ENCODE peak calls at places on chromosomes 1 and 21, in five cellular contexts. One of them, this sample, is unnamed.

GRCh38 chr1:228172591-228173527 is 7.3 kb downstream of the IBA57 start:
- ATAC-seq in foreskin keratinocyte: no peak
- ATAC-seq in naive thymus-derived CD4-positive, alpha-beta T cell: no peak
- ATAC-seq in CD8-positive, alpha-beta T cell: no peak
- ATAC-seq in sciatic nerve: no peak
- ATAC-seq in this sample: no peak

GRCh38 chr1:155171836-155172731 is 1.0 kb downstream of the KRTCAP2 start:
- ATAC-seq in sciatic nerve: no peak
- ATAC-seq in naive thymus-derived CD4-positive, alpha-beta T cell: peak
- ATAC-seq in CD8-positive, alpha-beta T cell: peak
- ATAC-seq in foreskin keratinocyte: no peak
- ATAC-seq in this sample: no peak

GRCh38 chr1:33943978-33944377 is 80.1 kb downstream of the HMGB4 start:
- ATAC-seq in foreskin keratinocyte: no peak
- ATAC-seq in CD8-positive, alpha-beta T cell: no peak
- ATAC-seq in naive thymus-derived CD4-positive, alpha-beta T cell: no peak
- ATAC-seq in sciatic nerve: no peak
- ATAC-seq in this sample: no peak

GRCh38 chr1:224381880-224382548 is 25.3 kb downstream of the CNIH4 start:
- ATAC-seq in foreskin keratinocyte: no peak
- ATAC-seq in sciatic nerve: no peak
- ATAC-seq in CD8-positive, alpha-beta T cell: no peak
- ATAC-seq in naive thymus-derived CD4-positive, alpha-beta T cell: no peak
- ATAC-seq in this sample: no peak

GRCh38 chr1:216888721-216889120 is 165.5 kb upstream of the ESRRG start:
- ATAC-seq in naive thymus-derived CD4-positive, alpha-beta T cell: no peak
- ATAC-seq in foreskin keratinocyte: no peak
- ATAC-seq in CD8-positive, alpha-beta T cell: no peak
- ATAC-seq in sciatic nerve: no peak
- ATAC-seq in this sample: no peak

GRCh38 chr1:245546875-245547274 is 392.1 kb downstream of the KIF26B start:
- ATAC-seq in CD8-positive, alpha-beta T cell: no peak
- ATAC-seq in sciatic nerve: no peak
- ATAC-seq in naive thymus-derived CD4-positive, alpha-beta T cell: no peak
- ATAC-seq in foreskin keratinocyte: no peak
- ATAC-seq in this sample: no peak

GRCh38 chr1:27952147-27952546 is 7.6 kb upstream of the XKR8 start:
- ATAC-seq in foreskin keratinocyte: no peak
- ATAC-seq in sciatic nerve: peak
- ATAC-seq in naive thymus-derived CD4-positive, alpha-beta T cell: no peak
- ATAC-seq in CD8-positive, alpha-beta T cell: no peak
- ATAC-seq in this sample: peak

GRCh38 chr1:169809370-169810095 is 14.8 kb upstream of the METTL18 start:
- ATAC-seq in CD8-positive, alpha-beta T cell: no peak
- ATAC-seq in naive thymus-derived CD4-positive, alpha-beta T cell: peak
- ATAC-seq in sciatic nerve: peak
- ATAC-seq in foreskin keratinocyte: peak
- ATAC-seq in this sample: peak

GRCh38 chr1:78279051-78279450 is 211.7 kb upstream of the PTGFR start:
- ATAC-seq in CD8-positive, alpha-beta T cell: no peak
- ATAC-seq in sciatic nerve: peak
- ATAC-seq in naive thymus-derived CD4-positive, alpha-beta T cell: no peak
- ATAC-seq in foreskin keratinocyte: peak
- ATAC-seq in this sample: no peak

GRCh38 chr1:212916395-212917133 is 33.8 kb upstream of the VASH2 start:
- ATAC-seq in foreskin keratinocyte: peak
- ATAC-seq in sciatic nerve: peak
- ATAC-seq in naive thymus-derived CD4-positive, alpha-beta T cell: peak
- ATAC-seq in CD8-positive, alpha-beta T cell: no peak
- ATAC-seq in this sample: peak

GRCh38 chr1:12001249-12001917 is 17.9 kb upstream of the MIIP start:
- ATAC-seq in foreskin keratinocyte: peak
- ATAC-seq in naive thymus-derived CD4-positive, alpha-beta T cell: no peak
- ATAC-seq in CD8-positive, alpha-beta T cell: no peak
- ATAC-seq in sciatic nerve: no peak
- ATAC-seq in this sample: no peak

GRCh38 chr1:98323396-98323795 is 338.1 kb upstream of the SNX7 start:
- ATAC-seq in foreskin keratinocyte: peak
- ATAC-seq in sciatic nerve: peak
- ATAC-seq in CD8-positive, alpha-beta T cell: peak
- ATAC-seq in naive thymus-derived CD4-positive, alpha-beta T cell: peak
- ATAC-seq in this sample: peak

GRCh38 chr1:167223144-167224103 is 2.7 kb downstream of the POU2F1 start:
- ATAC-seq in CD8-positive, alpha-beta T cell: no peak
- ATAC-seq in naive thymus-derived CD4-positive, alpha-beta T cell: no peak
- ATAC-seq in foreskin keratinocyte: no peak
- ATAC-seq in sciatic nerve: no peak
- ATAC-seq in this sample: no peak

GRCh38 chr1:75672108-75672507 is 52.4 kb upstream of the ACADM start:
- ATAC-seq in sciatic nerve: no peak
- ATAC-seq in naive thymus-derived CD4-positive, alpha-beta T cell: no peak
- ATAC-seq in CD8-positive, alpha-beta T cell: no peak
- ATAC-seq in foreskin keratinocyte: no peak
- ATAC-seq in this sample: no peak

GRCh38 chr1:236907205-236907604 is 97.0 kb downstream of the MT1HL1 start:
- ATAC-seq in naive thymus-derived CD4-positive, alpha-beta T cell: no peak
- ATAC-seq in CD8-positive, alpha-beta T cell: no peak
- ATAC-seq in sciatic nerve: no peak
- ATAC-seq in foreskin keratinocyte: no peak
- ATAC-seq in this sample: no peak

GRCh38 chr1:166153641-166154350 is 13.0 kb downstream of the FAM78B start:
- ATAC-seq in CD8-positive, alpha-beta T cell: no peak
- ATAC-seq in sciatic nerve: no peak
- ATAC-seq in foreskin keratinocyte: no peak
- ATAC-seq in naive thymus-derived CD4-positive, alpha-beta T cell: no peak
- ATAC-seq in this sample: no peak

GRCh38 chr1:230191079-230191478 is 124.0 kb downstream of the GALNT2 start:
- ATAC-seq in sciatic nerve: peak
- ATAC-seq in CD8-positive, alpha-beta T cell: no peak
- ATAC-seq in foreskin keratinocyte: no peak
- ATAC-seq in naive thymus-derived CD4-positive, alpha-beta T cell: peak
- ATAC-seq in this sample: peak

GRCh38 chr1:66925558-66925910 is 744 bp downstream of the MIER1 start:
- ATAC-seq in CD8-positive, alpha-beta T cell: no peak
- ATAC-seq in sciatic nerve: no peak
- ATAC-seq in naive thymus-derived CD4-positive, alpha-beta T cell: no peak
- ATAC-seq in foreskin keratinocyte: peak
- ATAC-seq in this sample: no peak

GRCh38 chr21:41578083-41578482 is 70.1 kb upstream of the TMPRSS2 start:
- ATAC-seq in naive thymus-derived CD4-positive, alpha-beta T cell: no peak
- ATAC-seq in CD8-positive, alpha-beta T cell: no peak
- ATAC-seq in sciatic nerve: no peak
- ATAC-seq in foreskin keratinocyte: no peak
- ATAC-seq in this sample: no peak

GRCh38 chr1:37919277-37919676 is 27.6 kb downstream of the INPP5B start:
- ATAC-seq in foreskin keratinocyte: peak
- ATAC-seq in CD8-positive, alpha-beta T cell: peak
- ATAC-seq in sciatic nerve: no peak
- ATAC-seq in naive thymus-derived CD4-positive, alpha-beta T cell: no peak
- ATAC-seq in this sample: peak

GRCh38 chr1:207789386-207789785 is 37.5 kb downstream of the CD46 start:
- ATAC-seq in foreskin keratinocyte: no peak
- ATAC-seq in naive thymus-derived CD4-positive, alpha-beta T cell: no peak
- ATAC-seq in sciatic nerve: no peak
- ATAC-seq in CD8-positive, alpha-beta T cell: no peak
- ATAC-seq in this sample: no peak

GRCh38 chr1:64685247-64685646 is 59.6 kb upstream of the RAVER2 start:
- ATAC-seq in foreskin keratinocyte: no peak
- ATAC-seq in sciatic nerve: no peak
- ATAC-seq in CD8-positive, alpha-beta T cell: no peak
- ATAC-seq in naive thymus-derived CD4-positive, alpha-beta T cell: no peak
- ATAC-seq in this sample: no peak

GRCh38 chr21:37208056-37208705 is 59.0 kb downstream of the VPS26C start:
- ATAC-seq in CD8-positive, alpha-beta T cell: no peak
- ATAC-seq in foreskin keratinocyte: no peak
- ATAC-seq in sciatic nerve: peak
- ATAC-seq in naive thymus-derived CD4-positive, alpha-beta T cell: peak
- ATAC-seq in this sample: peak

GRCh38 chr1:176073524-176074157 is 133.4 kb downstream of the COP1 start:
- ATAC-seq in foreskin keratinocyte: peak
- ATAC-seq in naive thymus-derived CD4-positive, alpha-beta T cell: peak
- ATAC-seq in sciatic nerve: peak
- ATAC-seq in CD8-positive, alpha-beta T cell: peak
- ATAC-seq in this sample: peak

GRCh38 chr1:214660900-214661299 is 57.9 kb downstream of the CENPF start:
- ATAC-seq in sciatic nerve: peak
- ATAC-seq in CD8-positive, alpha-beta T cell: no peak
- ATAC-seq in naive thymus-derived CD4-positive, alpha-beta T cell: peak
- ATAC-seq in foreskin keratinocyte: peak
- ATAC-seq in this sample: no peak

GRCh38 chr1:248847956-248848561 is 10.0 kb downstream of the ZNF672 start:
- ATAC-seq in CD8-positive, alpha-beta T cell: no peak
- ATAC-seq in foreskin keratinocyte: no peak
- ATAC-seq in naive thymus-derived CD4-positive, alpha-beta T cell: no peak
- ATAC-seq in sciatic nerve: no peak
- ATAC-seq in this sample: no peak

GRCh38 chr1:235289859-235290739 is 37.9 kb downstream of the ARID4B start:
- ATAC-seq in foreskin keratinocyte: no peak
- ATAC-seq in sciatic nerve: no peak
- ATAC-seq in CD8-positive, alpha-beta T cell: no peak
- ATAC-seq in naive thymus-derived CD4-positive, alpha-beta T cell: no peak
- ATAC-seq in this sample: no peak

GRCh38 chr1:119565131-119565772 is 58.2 kb downstream of the HSD3B1 start:
- ATAC-seq in naive thymus-derived CD4-positive, alpha-beta T cell: peak
- ATAC-seq in sciatic nerve: no peak
- ATAC-seq in foreskin keratinocyte: peak
- ATAC-seq in CD8-positive, alpha-beta T cell: no peak
- ATAC-seq in this sample: peak

GRCh38 chr1:9361630-9362256 is 69.0 kb downstream of the SPSB1 start:
- ATAC-seq in sciatic nerve: peak
- ATAC-seq in naive thymus-derived CD4-positive, alpha-beta T cell: no peak
- ATAC-seq in foreskin keratinocyte: no peak
- ATAC-seq in CD8-positive, alpha-beta T cell: no peak
- ATAC-seq in this sample: no peak

GRCh38 chr1:198245379-198245778 is 88.6 kb downstream of the NEK7 start:
- ATAC-seq in naive thymus-derived CD4-positive, alpha-beta T cell: no peak
- ATAC-seq in foreskin keratinocyte: no peak
- ATAC-seq in CD8-positive, alpha-beta T cell: no peak
- ATAC-seq in sciatic nerve: no peak
- ATAC-seq in this sample: no peak

GRCh38 chr1:172343246-172344099 is 77.0 kb upstream of the C1orf105 start:
- ATAC-seq in sciatic nerve: peak
- ATAC-seq in naive thymus-derived CD4-positive, alpha-beta T cell: no peak
- ATAC-seq in CD8-positive, alpha-beta T cell: no peak
- ATAC-seq in foreskin keratinocyte: peak
- ATAC-seq in this sample: no peak

GRCh38 chr21:39575778-39576177 is 37.0 kb upstream of the B3GALT5 start:
- ATAC-seq in foreskin keratinocyte: no peak
- ATAC-seq in sciatic nerve: no peak
- ATAC-seq in naive thymus-derived CD4-positive, alpha-beta T cell: no peak
- ATAC-seq in CD8-positive, alpha-beta T cell: no peak
- ATAC-seq in this sample: peak

GRCh38 chr1:198549863-198550262 is 9.4 kb upstream of the ATP6V1G3 start:
- ATAC-seq in sciatic nerve: no peak
- ATAC-seq in naive thymus-derived CD4-positive, alpha-beta T cell: peak
- ATAC-seq in CD8-positive, alpha-beta T cell: no peak
- ATAC-seq in foreskin keratinocyte: no peak
- ATAC-seq in this sample: no peak

GRCh38 chr21:44853601-44854390 is 19.7 kb downstream of the PTTG1IP start:
- ATAC-seq in foreskin keratinocyte: no peak
- ATAC-seq in sciatic nerve: peak
- ATAC-seq in naive thymus-derived CD4-positive, alpha-beta T cell: no peak
- ATAC-seq in CD8-positive, alpha-beta T cell: no peak
- ATAC-seq in this sample: no peak